ENCODE peak calls at places on chromosomes 2 and 18, in nine cellular contexts. One of them, this sample, is unnamed.

GRCh38 chr2:75602724-75603342 is 42.1 kb upstream of the EVA1A start:
- DNase-seq in H54: no peak
- DNase-seq in activated CD8-positive, alpha-beta memory T cell treated with anti-CD3 and anti-CD28 coated beads, Interleukin-2, amount 10 ng/mL, durations not matched to agents 7 days and 5 days: no peak
- DNase-seq in NAMALWA: no peak
- DNase-seq in WERI-Rb-1: no peak
- DNase-seq in NCI-H2029 treated with DMSO at 0.1 percent for 48 hours: no peak
- DNase-seq in NCI-H2107: no peak
- DNase-seq in naive B cell: no peak
- DNase-seq in activated gamma-delta T cell treated with anti-CD3 and anti-CD28 coated beads, Interleukin-2, amount 50 U/mL, for 16 hours: no peak
- DNase-seq in this sample: peak

GRCh38 chr2:17800219-17800618 is 16.0 kb upstream of the MSGN1 start:
- DNase-seq in H54: no peak
- DNase-seq in activated CD8-positive, alpha-beta memory T cell treated with anti-CD3 and anti-CD28 coated beads, Interleukin-2, amount 10 ng/mL, durations not matched to agents 7 days and 5 days: no peak
- DNase-seq in NAMALWA: no peak
- DNase-seq in WERI-Rb-1: no peak
- DNase-seq in NCI-H2029 treated with DMSO at 0.1 percent for 48 hours: no peak
- DNase-seq in NCI-H2107: no peak
- DNase-seq in naive B cell: no peak
- DNase-seq in activated gamma-delta T cell treated with anti-CD3 and anti-CD28 coated beads, Interleukin-2, amount 50 U/mL, for 16 hours: no peak
- DNase-seq in this sample: no peak

GRCh38 chr2:183000846-183001245 is 37.4 kb downstream of the NCKAP1 start:
- DNase-seq in H54: no peak
- DNase-seq in activated CD8-positive, alpha-beta memory T cell treated with anti-CD3 and anti-CD28 coated beads, Interleukin-2, amount 10 ng/mL, durations not matched to agents 7 days and 5 days: no peak
- DNase-seq in NAMALWA: no peak
- DNase-seq in WERI-Rb-1: no peak
- DNase-seq in NCI-H2029 treated with DMSO at 0.1 percent for 48 hours: no peak
- DNase-seq in NCI-H2107: no peak
- DNase-seq in naive B cell: no peak
- DNase-seq in activated gamma-delta T cell treated with anti-CD3 and anti-CD28 coated beads, Interleukin-2, amount 50 U/mL, for 16 hours: no peak
- DNase-seq in this sample: no peak

GRCh38 chr2:220654322-220654721 is 917.8 kb downstream of the EPHA4 start:
- DNase-seq in H54: no peak
- DNase-seq in activated CD8-positive, alpha-beta memory T cell treated with anti-CD3 and anti-CD28 coated beads, Interleukin-2, amount 10 ng/mL, durations not matched to agents 7 days and 5 days: no peak
- DNase-seq in NAMALWA: no peak
- DNase-seq in WERI-Rb-1: no peak
- DNase-seq in NCI-H2029 treated with DMSO at 0.1 percent for 48 hours: no peak
- DNase-seq in NCI-H2107: no peak
- DNase-seq in naive B cell: no peak
- DNase-seq in activated gamma-delta T cell treated with anti-CD3 and anti-CD28 coated beads, Interleukin-2, amount 50 U/mL, for 16 hours: no peak
- DNase-seq in this sample: no peak

GRCh38 chr2:190922411-190922810 is 41.8 kb downstream of the GLS start:
- DNase-seq in H54: no peak
- DNase-seq in activated CD8-positive, alpha-beta memory T cell treated with anti-CD3 and anti-CD28 coated beads, Interleukin-2, amount 10 ng/mL, durations not matched to agents 7 days and 5 days: no peak
- DNase-seq in NAMALWA: no peak
- DNase-seq in WERI-Rb-1: no peak
- DNase-seq in NCI-H2029 treated with DMSO at 0.1 percent for 48 hours: no peak
- DNase-seq in NCI-H2107: no peak
- DNase-seq in naive B cell: no peak
- DNase-seq in activated gamma-delta T cell treated with anti-CD3 and anti-CD28 coated beads, Interleukin-2, amount 50 U/mL, for 16 hours: no peak
- DNase-seq in this sample: no peak

GRCh38 chr18:3688682-3689081 is 238.7 kb downstream of the TGIF1 start:
- DNase-seq in H54: peak
- DNase-seq in activated CD8-positive, alpha-beta memory T cell treated with anti-CD3 and anti-CD28 coated beads, Interleukin-2, amount 10 ng/mL, durations not matched to agents 7 days and 5 days: no peak
- DNase-seq in NAMALWA: no peak
- DNase-seq in WERI-Rb-1: no peak
- DNase-seq in NCI-H2029 treated with DMSO at 0.1 percent for 48 hours: no peak
- DNase-seq in NCI-H2107: no peak
- DNase-seq in naive B cell: no peak
- DNase-seq in activated gamma-delta T cell treated with anti-CD3 and anti-CD28 coated beads, Interleukin-2, amount 50 U/mL, for 16 hours: no peak
- DNase-seq in this sample: peak

GRCh38 chr2:235903803-235904637 is 264.2 kb downstream of the GBX2 start:
- DNase-seq in H54: no peak
- DNase-seq in activated CD8-positive, alpha-beta memory T cell treated with anti-CD3 and anti-CD28 coated beads, Interleukin-2, amount 10 ng/mL, durations not matched to agents 7 days and 5 days: no peak
- DNase-seq in NAMALWA: no peak
- DNase-seq in WERI-Rb-1: no peak
- DNase-seq in NCI-H2029 treated with DMSO at 0.1 percent for 48 hours: no peak
- DNase-seq in NCI-H2107: peak
- DNase-seq in naive B cell: no peak
- DNase-seq in activated gamma-delta T cell treated with anti-CD3 and anti-CD28 coated beads, Interleukin-2, amount 50 U/mL, for 16 hours: no peak
- DNase-seq in this sample: peak

GRCh38 chr2:3442185-3442584 is 62.7 kb downstream of the TRAPPC12 start:
- DNase-seq in H54: no peak
- DNase-seq in activated CD8-positive, alpha-beta memory T cell treated with anti-CD3 and anti-CD28 coated beads, Interleukin-2, amount 10 ng/mL, durations not matched to agents 7 days and 5 days: no peak
- DNase-seq in NAMALWA: no peak
- DNase-seq in WERI-Rb-1: no peak
- DNase-seq in NCI-H2029 treated with DMSO at 0.1 percent for 48 hours: no peak
- DNase-seq in NCI-H2107: no peak
- DNase-seq in naive B cell: no peak
- DNase-seq in activated gamma-delta T cell treated with anti-CD3 and anti-CD28 coated beads, Interleukin-2, amount 50 U/mL, for 16 hours: no peak
- DNase-seq in this sample: no peak

GRCh38 chr2:7083580-7084509 is 166.6 kb downstream of the RNF144A start:
- DNase-seq in H54: no peak
- DNase-seq in activated CD8-positive, alpha-beta memory T cell treated with anti-CD3 and anti-CD28 coated beads, Interleukin-2, amount 10 ng/mL, durations not matched to agents 7 days and 5 days: peak
- DNase-seq in NAMALWA: peak
- DNase-seq in WERI-Rb-1: peak
- DNase-seq in NCI-H2029 treated with DMSO at 0.1 percent for 48 hours: no peak
- DNase-seq in NCI-H2107: peak
- DNase-seq in naive B cell: no peak
- DNase-seq in activated gamma-delta T cell treated with anti-CD3 and anti-CD28 coated beads, Interleukin-2, amount 50 U/mL, for 16 hours: no peak
- DNase-seq in this sample: peak

GRCh38 chr2:28314968-28315367 is 77.7 kb upstream of the FOSL2 start:
- DNase-seq in H54: no peak
- DNase-seq in activated CD8-positive, alpha-beta memory T cell treated with anti-CD3 and anti-CD28 coated beads, Interleukin-2, amount 10 ng/mL, durations not matched to agents 7 days and 5 days: no peak
- DNase-seq in NAMALWA: no peak
- DNase-seq in WERI-Rb-1: no peak
- DNase-seq in NCI-H2029 treated with DMSO at 0.1 percent for 48 hours: no peak
- DNase-seq in NCI-H2107: no peak
- DNase-seq in naive B cell: no peak
- DNase-seq in activated gamma-delta T cell treated with anti-CD3 and anti-CD28 coated beads, Interleukin-2, amount 50 U/mL, for 16 hours: no peak
- DNase-seq in this sample: no peak

GRCh38 chr2:68290825-68291224 is 28.9 kb downstream of the CNRIP1 start:
- DNase-seq in H54: no peak
- DNase-seq in activated CD8-positive, alpha-beta memory T cell treated with anti-CD3 and anti-CD28 coated beads, Interleukin-2, amount 10 ng/mL, durations not matched to agents 7 days and 5 days: no peak
- DNase-seq in NAMALWA: no peak
- DNase-seq in WERI-Rb-1: no peak
- DNase-seq in NCI-H2029 treated with DMSO at 0.1 percent for 48 hours: no peak
- DNase-seq in NCI-H2107: no peak
- DNase-seq in naive B cell: no peak
- DNase-seq in activated gamma-delta T cell treated with anti-CD3 and anti-CD28 coated beads, Interleukin-2, amount 50 U/mL, for 16 hours: no peak
- DNase-seq in this sample: no peak

GRCh38 chr2:21466528-21466927 is 342.8 kb downstream of the TDRD15 start:
- DNase-seq in H54: no peak
- DNase-seq in activated CD8-positive, alpha-beta memory T cell treated with anti-CD3 and anti-CD28 coated beads, Interleukin-2, amount 10 ng/mL, durations not matched to agents 7 days and 5 days: no peak
- DNase-seq in NAMALWA: no peak
- DNase-seq in WERI-Rb-1: no peak
- DNase-seq in NCI-H2029 treated with DMSO at 0.1 percent for 48 hours: no peak
- DNase-seq in NCI-H2107: no peak
- DNase-seq in naive B cell: no peak
- DNase-seq in activated gamma-delta T cell treated with anti-CD3 and anti-CD28 coated beads, Interleukin-2, amount 50 U/mL, for 16 hours: no peak
- DNase-seq in this sample: no peak

GRCh38 chr2:163471947-163472346 is 263.9 kb downstream of the FIGN start:
- DNase-seq in H54: no peak
- DNase-seq in activated CD8-positive, alpha-beta memory T cell treated with anti-CD3 and anti-CD28 coated beads, Interleukin-2, amount 10 ng/mL, durations not matched to agents 7 days and 5 days: no peak
- DNase-seq in NAMALWA: no peak
- DNase-seq in WERI-Rb-1: no peak
- DNase-seq in NCI-H2029 treated with DMSO at 0.1 percent for 48 hours: no peak
- DNase-seq in NCI-H2107: no peak
- DNase-seq in naive B cell: no peak
- DNase-seq in activated gamma-delta T cell treated with anti-CD3 and anti-CD28 coated beads, Interleukin-2, amount 50 U/mL, for 16 hours: no peak
- DNase-seq in this sample: peak

GRCh38 chr18:36620801-36621200 is 208.0 kb downstream of the TPGS2 start:
- DNase-seq in H54: no peak
- DNase-seq in activated CD8-positive, alpha-beta memory T cell treated with anti-CD3 and anti-CD28 coated beads, Interleukin-2, amount 10 ng/mL, durations not matched to agents 7 days and 5 days: no peak
- DNase-seq in NAMALWA: no peak
- DNase-seq in WERI-Rb-1: no peak
- DNase-seq in NCI-H2029 treated with DMSO at 0.1 percent for 48 hours: no peak
- DNase-seq in NCI-H2107: no peak
- DNase-seq in naive B cell: no peak
- DNase-seq in activated gamma-delta T cell treated with anti-CD3 and anti-CD28 coated beads, Interleukin-2, amount 50 U/mL, for 16 hours: no peak
- DNase-seq in this sample: no peak

GRCh38 chr18:59752666-59753065 is 55.4 kb upstream of the CCBE1 start:
- DNase-seq in H54: no peak
- DNase-seq in activated CD8-positive, alpha-beta memory T cell treated with anti-CD3 and anti-CD28 coated beads, Interleukin-2, amount 10 ng/mL, durations not matched to agents 7 days and 5 days: no peak
- DNase-seq in NAMALWA: no peak
- DNase-seq in WERI-Rb-1: no peak
- DNase-seq in NCI-H2029 treated with DMSO at 0.1 percent for 48 hours: no peak
- DNase-seq in NCI-H2107: no peak
- DNase-seq in naive B cell: no peak
- DNase-seq in activated gamma-delta T cell treated with anti-CD3 and anti-CD28 coated beads, Interleukin-2, amount 50 U/mL, for 16 hours: no peak
- DNase-seq in this sample: no peak

GRCh38 chr2:42777883-42778805 is 14.2 kb upstream of the OXER1 start:
- DNase-seq in H54: no peak
- DNase-seq in activated CD8-positive, alpha-beta memory T cell treated with anti-CD3 and anti-CD28 coated beads, Interleukin-2, amount 10 ng/mL, durations not matched to agents 7 days and 5 days: no peak
- DNase-seq in NAMALWA: no peak
- DNase-seq in WERI-Rb-1: no peak
- DNase-seq in NCI-H2029 treated with DMSO at 0.1 percent for 48 hours: no peak
- DNase-seq in NCI-H2107: no peak
- DNase-seq in naive B cell: no peak
- DNase-seq in activated gamma-delta T cell treated with anti-CD3 and anti-CD28 coated beads, Interleukin-2, amount 50 U/mL, for 16 hours: no peak
- DNase-seq in this sample: no peak

GRCh38 chr2:1245193-1245592 is 168.1 kb upstream of the TPO start:
- DNase-seq in H54: no peak
- DNase-seq in activated CD8-positive, alpha-beta memory T cell treated with anti-CD3 and anti-CD28 coated beads, Interleukin-2, amount 10 ng/mL, durations not matched to agents 7 days and 5 days: no peak
- DNase-seq in NAMALWA: no peak
- DNase-seq in WERI-Rb-1: no peak
- DNase-seq in NCI-H2029 treated with DMSO at 0.1 percent for 48 hours: no peak
- DNase-seq in NCI-H2107: no peak
- DNase-seq in naive B cell: no peak
- DNase-seq in activated gamma-delta T cell treated with anti-CD3 and anti-CD28 coated beads, Interleukin-2, amount 50 U/mL, for 16 hours: no peak
- DNase-seq in this sample: no peak

This sample was measured in ELF-1.